ENCODE peak calls at places on chromosomes 12 and 14, in four cellular contexts. One of them, this sample, is unnamed.

GRCh38 chr12:202081-202731 is 11.8 kb downstream of the SLC6A12 start:
- DNase-seq in fibroblast of lung: no peak
- DNase-seq in PC-3: peak; percentile 5
- DNase-seq in lower lobe of right lung: peak; percentile 77
- DNase-seq in this sample: no peak

GRCh38 chr14:56862843-56863242 is 52.6 kb upstream of the OTX2 start:
- DNase-seq in fibroblast of lung: no peak
- DNase-seq in PC-3: no peak
- DNase-seq in lower lobe of right lung: no peak
- DNase-seq in this sample: no peak

GRCh38 chr12:1528791-1529190 is 65.6 kb downstream of the FBXL14 start:
- DNase-seq in fibroblast of lung: no peak
- DNase-seq in PC-3: no peak
- DNase-seq in lower lobe of right lung: no peak
- DNase-seq in this sample: no peak

GRCh38 chr12:120158351-120158750 is 36.2 kb downstream of the GCN1 start:
- DNase-seq in fibroblast of lung: no peak
- DNase-seq in PC-3: no peak
- DNase-seq in lower lobe of right lung: no peak
- DNase-seq in this sample: no peak

GRCh38 chr14:44297437-44297836 is 209.6 kb downstream of the FSCB start:
- DNase-seq in fibroblast of lung: no peak
- DNase-seq in PC-3: peak; percentile 15
- DNase-seq in lower lobe of right lung: no peak
- DNase-seq in this sample: no peak

GRCh38 chr12:127628655-127629054 is 638.3 kb upstream of the TMEM132C start:
- DNase-seq in fibroblast of lung: peak; percentile 2
- DNase-seq in PC-3: peak; percentile 42
- DNase-seq in lower lobe of right lung: no peak
- DNase-seq in this sample: no peak

GRCh38 chr12:101414533-101415119 is 7.1 kb upstream of the ARL1 start:
- DNase-seq in fibroblast of lung: peak; percentile 78
- DNase-seq in PC-3: peak; percentile 88
- DNase-seq in lower lobe of right lung: no peak
- DNase-seq in this sample: peak; percentile 57

GRCh38 chr14:70782361-70782760 is 27.0 kb downstream of the MAP3K9 start:
- DNase-seq in fibroblast of lung: no peak
- DNase-seq in PC-3: peak; percentile 95
- DNase-seq in lower lobe of right lung: no peak
- DNase-seq in this sample: no peak

GRCh38 chr14:104106471-104106991 is 21.0 kb downstream of the ASPG start:
- DNase-seq in fibroblast of lung: no peak
- DNase-seq in PC-3: no peak
- DNase-seq in lower lobe of right lung: no peak
- DNase-seq in this sample: no peak

GRCh38 chr12:123471374-123472068 is 13.6 kb downstream of the SNRNP35 start:
- DNase-seq in fibroblast of lung: peak; percentile 83
- DNase-seq in PC-3: no peak
- DNase-seq in lower lobe of right lung: no peak
- DNase-seq in this sample: no peak

GRCh38 chr12:77218278-77218677 is 152.9 kb upstream of the E2F7 start:
- DNase-seq in fibroblast of lung: no peak
- DNase-seq in PC-3: no peak
- DNase-seq in lower lobe of right lung: no peak
- DNase-seq in this sample: no peak

GRCh38 chr14:65100905-65101541 is 1.3 kb downstream of the MAX start:
- DNase-seq in fibroblast of lung: peak; percentile 9
- DNase-seq in PC-3: no peak
- DNase-seq in lower lobe of right lung: no peak
- DNase-seq in this sample: no peak

GRCh38 chr14:65095633-65096205 is 6.6 kb downstream of the MAX start:
- DNase-seq in fibroblast of lung: peak; percentile 88
- DNase-seq in PC-3: no peak
- DNase-seq in lower lobe of right lung: no peak
- DNase-seq in this sample: no peak

GRCh38 chr14:65098586-65098985 is 3.7 kb downstream of the MAX start:
- DNase-seq in fibroblast of lung: peak; percentile 60
- DNase-seq in PC-3: no peak
- DNase-seq in lower lobe of right lung: no peak
- DNase-seq in this sample: no peak

GRCh38 chr14:65092340-65092739 is 10.0 kb downstream of the MAX start:
- DNase-seq in fibroblast of lung: no peak
- DNase-seq in PC-3: peak; percentile 21
- DNase-seq in lower lobe of right lung: no peak
- DNase-seq in this sample: no peak

GRCh38 chr14:65096323-65097089 is 5.8 kb downstream of the MAX start:
- DNase-seq in fibroblast of lung: peak; percentile 30
- DNase-seq in PC-3: no peak
- DNase-seq in lower lobe of right lung: no peak
- DNase-seq in this sample: no peak
- H3K4me1 ChIP-seq in fibroblast of lung: peaks cover 7% of the 10 kb centered on the region
- H3K4me1 ChIP-seq in PC-3: peaks cover 16% of the 10 kb centered on the region
- H3K4me1 ChIP-seq in lower lobe of right lung: peaks cover 64% of the 10 kb centered on the region
- H3K4me1 ChIP-seq in this sample: no peaks in the 10 kb centered on the region

GRCh38 chr14:73285979-73286378 is 48.7 kb downstream of the PAPLN start:
- DNase-seq in fibroblast of lung: no peak
- DNase-seq in PC-3: no peak
- DNase-seq in lower lobe of right lung: no peak
- DNase-seq in this sample: no peak

GRCh38 chr14:73287071-73287470 is 49.8 kb downstream of the PAPLN start:
- DNase-seq in fibroblast of lung: no peak
- DNase-seq in PC-3: no peak
- DNase-seq in lower lobe of right lung: no peak
- DNase-seq in this sample: no peak

GRCh38 chr14:73286598-73286997 is 49.3 kb downstream of the PAPLN start:
- DNase-seq in fibroblast of lung: no peak
- DNase-seq in PC-3: no peak
- DNase-seq in lower lobe of right lung: no peak
- DNase-seq in this sample: no peak

GRCh38 chr14:73280903-73281302 is 43.6 kb downstream of the PAPLN start:
- DNase-seq in fibroblast of lung: no peak
- DNase-seq in PC-3: peak; percentile 33
- DNase-seq in lower lobe of right lung: no peak
- DNase-seq in this sample: no peak

GRCh38 chr14:73283592-73284379 is 46.5 kb downstream of the PAPLN start:
- DNase-seq in fibroblast of lung: peak; percentile 56
- DNase-seq in PC-3: peak; percentile 75
- DNase-seq in lower lobe of right lung: no peak
- DNase-seq in this sample: peak; percentile 55
- H3K36me3 ChIP-seq in fibroblast of lung: peaks cover 12% of the 10 kb centered on the region
- H3K36me3 ChIP-seq in PC-3: no peaks in the 10 kb centered on the region
- H3K36me3 ChIP-seq in lower lobe of right lung: peaks cover 94% of the 10 kb centered on the region
- H3K36me3 ChIP-seq in this sample: peaks cover 36% of the 10 kb centered on the region

GRCh38 chr14:68479247-68479646 is 313.6 kb downstream of the ZFP36L1 start:
- DNase-seq in fibroblast of lung: no peak
- DNase-seq in PC-3: peak; percentile 40
- DNase-seq in lower lobe of right lung: no peak
- DNase-seq in this sample: no peak
- H3K4me1 ChIP-seq in fibroblast of lung: peaks cover 13% of the 10 kb centered on the region
- H3K4me1 ChIP-seq in PC-3: peaks cover 28% of the 10 kb centered on the region
- H3K4me1 ChIP-seq in lower lobe of right lung: peaks cover 30% of the 10 kb centered on the region
- H3K4me1 ChIP-seq in this sample: peaks cover 5% of the 10 kb centered on the region

GRCh38 chr14:67317822-67318221 is 41.8 kb downstream of the ATP6V1D start:
- DNase-seq in fibroblast of lung: no peak
- DNase-seq in PC-3: peak; percentile 16
- DNase-seq in lower lobe of right lung: no peak
- DNase-seq in this sample: no peak

GRCh38 chr14:67313153-67313552 is 46.5 kb downstream of the ATP6V1D start:
- DNase-seq in fibroblast of lung: no peak
- DNase-seq in PC-3: peak; percentile 73
- DNase-seq in lower lobe of right lung: no peak
- DNase-seq in this sample: no peak

DNA sequence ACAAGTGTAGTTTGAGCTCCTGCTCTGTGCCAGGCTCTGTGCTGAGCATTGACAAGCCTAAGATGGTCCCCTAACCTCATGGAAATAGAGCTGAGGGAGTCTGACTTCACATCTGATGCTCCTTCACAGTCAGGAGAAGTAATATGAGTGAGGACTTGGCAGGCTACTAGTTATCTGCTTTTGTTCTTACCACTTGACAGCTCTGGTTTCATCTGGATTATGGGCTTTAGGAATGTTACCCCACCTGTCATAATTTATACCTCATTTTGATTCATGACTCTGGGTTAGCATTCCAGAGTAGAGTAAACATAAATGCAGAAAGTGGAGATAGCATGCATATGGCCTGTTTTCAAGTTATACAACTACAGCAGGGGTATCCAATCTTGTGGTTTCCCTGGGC is 40.5 kb downstream of the ATP6V1D start:
- DNase-seq in fibroblast of lung: peak; percentile 15
- DNase-seq in PC-3: peak; percentile 74
- DNase-seq in lower lobe of right lung: no peak
- DNase-seq in this sample: no peak
- H3K36me3 ChIP-seq in fibroblast of lung: peaks cover 4% of the 10 kb centered on the region
- H3K36me3 ChIP-seq in PC-3: peaks cover 33% of the 10 kb centered on the region
- H3K36me3 ChIP-seq in lower lobe of right lung: peaks cover 75% of the 10 kb centered on the region
- H3K36me3 ChIP-seq in this sample: peaks cover 31% of the 10 kb centered on the region

DNA sequence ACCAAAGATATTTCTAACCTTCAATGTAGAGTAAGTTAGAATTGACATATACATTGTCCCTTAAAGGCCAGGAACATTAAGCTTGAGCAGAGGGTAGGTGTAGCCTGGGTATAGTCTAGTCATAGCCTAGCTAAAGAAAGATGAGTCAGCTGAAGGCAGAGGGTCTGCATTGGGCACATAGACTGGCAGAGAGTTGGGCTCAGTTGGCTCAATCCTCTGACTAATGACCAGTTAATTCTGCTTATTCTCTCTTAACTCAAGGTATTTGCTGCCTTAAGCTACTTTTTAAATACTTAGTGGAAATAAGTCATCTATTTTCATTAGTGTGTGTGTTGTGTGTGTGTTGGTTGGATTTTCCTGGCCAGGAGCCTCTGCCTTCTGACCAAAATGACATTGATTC is 467.1 kb downstream of the RAD51B start:
- DNase-seq in fibroblast of lung: no peak
- DNase-seq in PC-3: peak; percentile 66
- DNase-seq in lower lobe of right lung: no peak
- DNase-seq in this sample: no peak
- H3K4me1 ChIP-seq in fibroblast of lung: no peaks in the 10 kb centered on the region
- H3K4me1 ChIP-seq in PC-3: no peaks in the 10 kb centered on the region
- H3K4me1 ChIP-seq in lower lobe of right lung: peaks cover 45% of the 10 kb centered on the region
- H3K4me1 ChIP-seq in this sample: peaks cover 4% of the 10 kb centered on the region

GRCh38 chr12:132634411-132634990 is 15.9 kb downstream of the P2RX2 start:
- DNase-seq in fibroblast of lung: no peak
- DNase-seq in PC-3: no peak
- DNase-seq in lower lobe of right lung: no peak
- DNase-seq in this sample: no peak

GRCh38 chr12:132633901-132634300 is 15.3 kb downstream of the P2RX2 start:
- DNase-seq in fibroblast of lung: no peak
- DNase-seq in PC-3: no peak
- DNase-seq in lower lobe of right lung: no peak
- DNase-seq in this sample: no peak

GRCh38 chr12:132631357-132632065 is 12.9 kb downstream of the P2RX2 start:
- DNase-seq in fibroblast of lung: no peak
- DNase-seq in PC-3: no peak
- DNase-seq in lower lobe of right lung: no peak
- DNase-seq in this sample: no peak

GRCh38 chr12:132633398-132633797 is 14.8 kb downstream of the P2RX2 start:
- DNase-seq in fibroblast of lung: no peak
- DNase-seq in PC-3: no peak
- DNase-seq in lower lobe of right lung: no peak
- DNase-seq in this sample: no peak

DNA sequence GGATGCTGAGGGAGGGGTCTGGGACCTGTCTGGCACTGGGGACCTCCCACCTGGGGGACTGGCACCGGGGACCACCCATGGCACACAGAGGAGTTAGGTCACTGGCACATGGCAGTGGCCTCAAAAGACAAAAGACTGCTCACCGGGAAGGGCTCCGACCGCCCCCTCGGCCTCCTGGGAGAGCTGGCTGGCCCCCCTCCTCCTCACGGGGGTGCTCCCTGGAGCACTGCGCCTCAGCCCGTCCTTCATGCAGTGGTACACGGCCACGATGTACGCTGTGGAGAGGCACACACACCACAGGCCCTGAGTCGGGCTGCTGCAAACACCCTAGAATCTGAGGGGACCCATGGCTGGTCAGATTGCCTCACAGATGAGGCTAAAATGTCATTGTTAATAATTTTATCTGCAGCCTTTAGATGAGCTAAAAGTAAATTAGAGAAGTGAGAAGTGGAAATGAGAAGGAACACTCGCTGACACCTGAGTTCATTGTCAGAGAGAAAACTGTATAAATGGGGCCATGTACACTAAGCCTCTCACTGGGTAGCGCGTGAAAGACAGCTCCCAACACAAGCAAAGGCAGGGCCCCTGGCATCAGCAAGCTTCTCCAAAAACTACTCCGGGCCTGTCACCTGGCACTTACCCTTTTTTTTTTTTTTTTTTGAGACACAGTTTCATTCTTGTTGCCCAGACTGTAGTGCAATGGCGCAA is 14.1 kb downstream of the P2RX2 start:
- DNase-seq in fibroblast of lung: no peak
- DNase-seq in PC-3: no peak
- DNase-seq in lower lobe of right lung: no peak
- DNase-seq in this sample: no peak
- H3K36me3 ChIP-seq in fibroblast of lung: peaks cover 17% of the 10 kb centered on the region
- H3K36me3 ChIP-seq in PC-3: peaks cover 54% of the 10 kb centered on the region
- H3K36me3 ChIP-seq in lower lobe of right lung: peaks cover 77% of the 10 kb centered on the region
- H3K36me3 ChIP-seq in this sample: peaks cover 94% of the 10 kb centered on the region